ENCODE peak calls at places on chromosomes 16 and 17, in six cellular contexts. Z is HCEC 1CT, N is B cell, T is AML-193, V is activated gamma-delta T cell treated with Interleukin-2 at 50 U/mL for 16 hours, W is adrenal gland. E is an unnamed sample.

GRCh38 chr16:9072806-9073341 is 18.6 kb upstream of the HAPSTR1 start:
- DNase-seq in Z (peak; percentile 90), N (no peak), T (no peak), W (no peak), V (no peak), E (no peak)

GRCh38 chr16:2156849-2157224 is 1.3 kb downstream of the TRAF7 start:
- DNase-seq in W (no peak), Z (no peak), T (no peak), N (no peak), V (no peak), E (no peak)

GRCh38 chr17:43216762-43217613 is 5.3 kb downstream of the TMEM106A start:
- DNase-seq in T (no peak), W (no peak), V (no peak), Z (no peak), N (no peak), E (no peak)

GRCh38 chr17:21036361-21036881 is 6.4 kb downstream of the USP22 start:
- DNase-seq in W (no peak), V (no peak), Z (peak; percentile 18), N (peak; percentile 41), T (peak; percentile 46), E (no peak)

GRCh38 chr17:9987779-9988585 is 82.9 kb upstream of the RCVRN start:
- DNase-seq in Z (no peak), V (peak; percentile 36), N (peak; percentile 65), W (no peak), T (no peak), E (no peak)

GRCh38 chr16:74019608-74020007 is 277.0 kb upstream of the PSMD7 start:
- DNase-seq in Z (no peak), T (no peak), N (no peak), V (no peak), W (no peak), E (peak; percentile 54)

GRCh38 chr17:42065201-42065600 is 14.8 kb upstream of the C17orf113 start:
- DNase-seq in Z (no peak), V (no peak), N (no peak), W (no peak), T (no peak), E (no peak)

GRCh38 chr16:3983081-3983520 is 102.6 kb upstream of the CREBBP start:
- DNase-seq in V (peak; percentile 27), T (peak; percentile 9), W (peak; percentile 70), Z (peak; percentile 54), N (peak; percentile 31), E (peak; percentile 69)

GRCh38 chr16:79505344-79505743 is 95.2 kb downstream of the MAF start:
- DNase-seq in V (no peak), W (no peak), Z (no peak), T (no peak), N (no peak), E (no peak)

GRCh38 chr16:56349711-56350161 is 75.6 kb downstream of the AMFR start:
- DNase-seq in Z (no peak), N (no peak), T (no peak), W (no peak), V (no peak), E (no peak)

GRCh38 chr16:70157477-70158260 is 15.9 kb upstream of the CLEC18C start:
- DNase-seq in Z (no peak), V (no peak), N (no peak), T (no peak), W (peak; percentile 15), E (no peak)

GRCh38 chr16:75264531-75264998 is 13.1 kb upstream of the BCAR1 start:
- DNase-seq in V (no peak), T (no peak), W (no peak), Z (peak; percentile 25), N (no peak), E (no peak)

GRCh38 chr16:87410958-87411357 is 18.8 kb downstream of the MAP1LC3B start:
- DNase-seq in T (no peak), V (no peak), Z (no peak), N (no peak), W (no peak), E (no peak)

GRCh38 chr16:26027060-26027459 is 335.3 kb downstream of the HS3ST4 start:
- DNase-seq in Z (no peak), T (no peak), N (no peak), V (no peak), W (no peak), E (no peak)

GRCh38 chr17:79400989-79401703 is 209.7 kb downstream of the RBFOX3 start:
- DNase-seq in W (peak; percentile 59), N (peak; percentile 86), T (peak; percentile 54), Z (peak; percentile 35), V (peak; percentile 74), E (peak; percentile 42)

GRCh38 chr17:74028717-74029116 is 174.8 kb upstream of the RPL38 start:
- DNase-seq in W (no peak), V (no peak), T (no peak), Z (no peak), N (no peak), E (no peak)

GRCh38 chr16:88857728-88858339 is 907 bp downstream of the TRAPPC2L start:
- DNase-seq in Z (peak; percentile 70), W (peak; percentile 82), N (peak; percentile 79), T (peak; percentile 85), V (peak; percentile 62), E (no peak)

GRCh38 chr16:23502466-23502865 is 7.8 kb downstream of the GGA2 start:
- DNase-seq in N (no peak), V (no peak), T (no peak), Z (no peak), W (no peak), E (no peak)

GRCh38 chr17:41684050-41684449 is 4.6 kb upstream of the EIF1 start:
- DNase-seq in T (no peak), W (no peak), Z (no peak), V (no peak), N (no peak), E (no peak)

GRCh38 chr17:10598620-10599019 is 49.2 kb upstream of the MYH2 start:
- DNase-seq in N (no peak), V (no peak), T (no peak), W (no peak), Z (no peak), E (no peak)

GRCh38 chr16:59698341-59698979 is 964.3 kb upstream of the GOT2 start:
- DNase-seq in V (no peak), Z (peak; percentile 48), N (no peak), T (no peak), W (no peak), E (no peak)

GRCh38 chr16:78310990-78311561 is 211.6 kb downstream of the WWOX start:
- DNase-seq in W (no peak), T (no peak), V (no peak), Z (no peak), N (no peak), E (peak; percentile 61)

GRCh38 chr17:82204831-82205719 is 7.6 kb downstream of the CCDC57 start:
- DNase-seq in V (peak; percentile 31), N (no peak), W (peak; percentile 72), T (no peak), Z (peak; percentile 82), E (no peak)

GRCh38 chr17:45090711-45091110 is 29.6 kb downstream of the NMT1 start:
- DNase-seq in Z (no peak), N (no peak), W (peak; percentile 83), V (no peak), T (no peak), E (peak; percentile 38)

GRCh38 chr17:73533801-73534574 is 110.3 kb downstream of the SDK2 start:
- DNase-seq in V (no peak), Z (no peak), T (no peak), N (no peak), W (no peak), E (no peak)

GRCh38 chr16:11708421-11708820 is 34.2 kb downstream of the TXNDC11 start:
- DNase-seq in N (no peak), T (no peak), V (no peak), W (no peak), Z (peak; percentile 52), E (no peak)

GRCh38 chr17:17183744-17184143 is 22.4 kb downstream of the PLD6 start:
- DNase-seq in N (no peak), T (no peak), Z (no peak), W (no peak), V (no peak), E (no peak)

GRCh38 chr17:36148559-36149295 is 27.7 kb downstream of the TBC1D3B start:
- DNase-seq in T (peak; percentile 90), V (peak; percentile 64), Z (peak; percentile 50), W (peak; percentile 41), N (peak; percentile 87), E (peak; percentile 5)

GRCh38 chr17:76452102-76452645 is 778 bp downstream of the UBE2O start:
- DNase-seq in Z (no peak), W (no peak), T (no peak), N (peak; percentile 45), V (no peak), E (no peak)

GRCh38 chr16:85573696-85574641 is 39.2 kb upstream of the GSE1 start:
- DNase-seq in T (no peak), V (no peak), N (no peak), Z (no peak), W (peak; percentile 33), E (no peak)

GRCh38 chr17:76076765-76077581 is 2.0 kb upstream of the ZACN start:
- DNase-seq in Z (no peak), W (no peak), V (no peak), N (peak; percentile 76), T (no peak), E (no peak)

GRCh38 chr17:34254651-34255380 is at the start of gene CCL2:
- DNase-seq in N (no peak), W (peak; percentile 69), Z (peak; percentile 76), V (no peak), T (no peak), E (peak; percentile 82)

GRCh38 chr17:76273923-76274558 is 8.9 kb downstream of the UBALD2 start:
- DNase-seq in Z (no peak), W (no peak), N (peak; percentile 36), T (no peak), V (no peak), E (no peak)

GRCh38 chr16:1991588-1992474 is 2.1 kb downstream of the SYNGR3 start:
- DNase-seq in T (no peak), V (peak; percentile 97), W (peak; percentile 97), Z (peak; percentile 50), N (peak; percentile 99), E (no peak)

GRCh38 chr16:87033541-87034300 is 283.5 kb downstream of the C16orf95 start:
- DNase-seq in T (no peak), W (no peak), N (no peak), V (no peak), Z (no peak), E (no peak)

GRCh38 chr17:31739300-31739699 is 119.7 kb downstream of the COPRS start:
- DNase-seq in W (no peak), N (no peak), V (no peak), T (no peak), Z (peak; percentile 91), E (no peak)